ENCODE peak calls at places on chromosomes 7 and 10, in eight cellular contexts. One of them, this sample, is unnamed.

GRCh38 chr7:111855161-111855841 is 293.0 kb upstream of the IMMP2L start:
- DNase-seq in neural crest cell: peak
- DNase-seq in H9: peak
- DNase-seq in germinal center: no peak
- DNase-seq in left ventricle myocardium inferior: no peak
- DNase-seq in NCI-H510A treated with DMSO at 0.1 percent for 48 hours: no peak
- DNase-seq in ACHN: peak
- DNase-seq in GM04504: peak
- DNase-seq in this sample: peak

GRCh38 chr10:31142026-31142425 is 110.4 kb upstream of the ZNF438 start:
- DNase-seq in H9: no peak
- DNase-seq in neural crest cell: no peak
- DNase-seq in NCI-H510A treated with DMSO at 0.1 percent for 48 hours: no peak
- DNase-seq in left ventricle myocardium inferior: no peak
- DNase-seq in GM04504: peak
- DNase-seq in germinal center: no peak
- DNase-seq in ACHN: peak
- DNase-seq in this sample: no peak

GRCh38 chr7:32602470-32602869 is 107.2 kb downstream of the AVL9 start:
- DNase-seq in GM04504: no peak
- DNase-seq in H9: no peak
- DNase-seq in ACHN: no peak
- DNase-seq in left ventricle myocardium inferior: no peak
- DNase-seq in neural crest cell: no peak
- DNase-seq in NCI-H510A treated with DMSO at 0.1 percent for 48 hours: no peak
- DNase-seq in germinal center: no peak
- DNase-seq in this sample: no peak

GRCh38 chr7:43470110-43470509 is 112.8 kb upstream of the STK17A start:
- DNase-seq in left ventricle myocardium inferior: no peak
- DNase-seq in germinal center: no peak
- DNase-seq in neural crest cell: no peak
- DNase-seq in H9: no peak
- DNase-seq in ACHN: no peak
- DNase-seq in NCI-H510A treated with DMSO at 0.1 percent for 48 hours: no peak
- DNase-seq in GM04504: no peak
- DNase-seq in this sample: no peak

GRCh38 chr10:63166742-63167258 is 33.7 kb downstream of the NRBF2 start:
- DNase-seq in H9: no peak
- DNase-seq in germinal center: peak
- DNase-seq in GM04504: peak
- DNase-seq in left ventricle myocardium inferior: no peak
- DNase-seq in NCI-H510A treated with DMSO at 0.1 percent for 48 hours: peak
- DNase-seq in neural crest cell: peak
- DNase-seq in ACHN: peak
- DNase-seq in this sample: peak

GRCh38 chr7:27200761-27201230 is 905 bp upstream of the HOXA13 start:
- DNase-seq in ACHN: no peak
- DNase-seq in neural crest cell: no peak
- DNase-seq in germinal center: no peak
- DNase-seq in NCI-H510A treated with DMSO at 0.1 percent for 48 hours: no peak
- DNase-seq in GM04504: no peak
- DNase-seq in H9: peak
- DNase-seq in left ventricle myocardium inferior: no peak
- DNase-seq in this sample: no peak

GRCh38 chr10:12594448-12594944 is 245.1 kb downstream of the CAMK1D start:
- DNase-seq in GM04504: no peak
- DNase-seq in left ventricle myocardium inferior: no peak
- DNase-seq in neural crest cell: no peak
- DNase-seq in germinal center: no peak
- DNase-seq in H9: no peak
- DNase-seq in NCI-H510A treated with DMSO at 0.1 percent for 48 hours: no peak
- DNase-seq in ACHN: no peak
- DNase-seq in this sample: no peak

GRCh38 chr10:4057021-4057420 is 272.0 kb upstream of the KLF6 start:
- DNase-seq in neural crest cell: no peak
- DNase-seq in H9: no peak
- DNase-seq in germinal center: no peak
- DNase-seq in ACHN: no peak
- DNase-seq in GM04504: no peak
- DNase-seq in NCI-H510A treated with DMSO at 0.1 percent for 48 hours: no peak
- DNase-seq in left ventricle myocardium inferior: no peak
- DNase-seq in this sample: no peak

GRCh38 chr10:31413325-31413724 is 94.3 kb downstream of the ZEB1 start:
- DNase-seq in neural crest cell: no peak
- DNase-seq in GM04504: no peak
- DNase-seq in germinal center: no peak
- DNase-seq in left ventricle myocardium inferior: no peak
- DNase-seq in H9: no peak
- DNase-seq in ACHN: no peak
- DNase-seq in NCI-H510A treated with DMSO at 0.1 percent for 48 hours: no peak
- DNase-seq in this sample: no peak

GRCh38 chr7:90666186-90666585 is 70.1 kb downstream of the CDK14 start:
- DNase-seq in GM04504: no peak
- DNase-seq in left ventricle myocardium inferior: peak
- DNase-seq in neural crest cell: no peak
- DNase-seq in ACHN: no peak
- DNase-seq in germinal center: no peak
- DNase-seq in H9: no peak
- DNase-seq in NCI-H510A treated with DMSO at 0.1 percent for 48 hours: no peak
- DNase-seq in this sample: no peak

GRCh38 chr7:8175929-8176369 is 86.0 kb downstream of the ICA1 start:
- DNase-seq in GM04504: no peak
- DNase-seq in NCI-H510A treated with DMSO at 0.1 percent for 48 hours: peak
- DNase-seq in left ventricle myocardium inferior: no peak
- DNase-seq in germinal center: no peak
- DNase-seq in neural crest cell: no peak
- DNase-seq in H9: no peak
- DNase-seq in ACHN: no peak
- DNase-seq in this sample: no peak

GRCh38 chr10:130631139-130631864 is 495.1 kb downstream of the GLRX3 start:
- DNase-seq in germinal center: no peak
- DNase-seq in left ventricle myocardium inferior: no peak
- DNase-seq in NCI-H510A treated with DMSO at 0.1 percent for 48 hours: no peak
- DNase-seq in neural crest cell: no peak
- DNase-seq in ACHN: no peak
- DNase-seq in H9: no peak
- DNase-seq in GM04504: no peak
- DNase-seq in this sample: peak

GRCh38 chr7:17099083-17099973 is 199.1 kb upstream of the AHR start:
- DNase-seq in left ventricle myocardium inferior: no peak
- DNase-seq in ACHN: no peak
- DNase-seq in GM04504: no peak
- DNase-seq in H9: no peak
- DNase-seq in NCI-H510A treated with DMSO at 0.1 percent for 48 hours: no peak
- DNase-seq in neural crest cell: no peak
- DNase-seq in germinal center: no peak
- DNase-seq in this sample: no peak

GRCh38 chr7:43311694-43312093 is 199.2 kb downstream of the HECW1 start:
- DNase-seq in ACHN: no peak
- DNase-seq in H9: no peak
- DNase-seq in GM04504: no peak
- DNase-seq in left ventricle myocardium inferior: no peak
- DNase-seq in neural crest cell: no peak
- DNase-seq in NCI-H510A treated with DMSO at 0.1 percent for 48 hours: no peak
- DNase-seq in germinal center: no peak
- DNase-seq in this sample: no peak

GRCh38 chr10:133242611-133243356 is 5.1 kb downstream of the VENTX start:
- DNase-seq in left ventricle myocardium inferior: no peak
- DNase-seq in germinal center: no peak
- DNase-seq in neural crest cell: no peak
- DNase-seq in NCI-H510A treated with DMSO at 0.1 percent for 48 hours: no peak
- DNase-seq in ACHN: no peak
- DNase-seq in H9: no peak
- DNase-seq in GM04504: no peak
- DNase-seq in this sample: no peak